ENCODE peak calls at places on chromosomes 4 and X, in five cellular contexts. X is astrocyte of the spinal cord, F is neural progenitor cell, U is NB4, R is naive B cell. B is an unnamed sample.

GRCh38 chr4:48755287-48755686 is 24.8 kb downstream of the FRYL start:
- DNase-seq in R (no peak), X (no peak), U (no peak), F (no peak), B (peak; percentile 34)

GRCh38 chr4:148203056-148203898 is 238.9 kb downstream of the NR3C2 start:
- DNase-seq in U (no peak), R (no peak), X (no peak), F (peak; percentile 64), B (peak; percentile 67)

GRCh38 chrX:16479206-16479869 is 170.6 kb upstream of the S100G start:
- DNase-seq in R (no peak), F (no peak), X (peak; percentile 46), U (no peak), B (no peak)

GRCh38 chr4:129603241-129603931 is 507.4 kb downstream of the C4orf33 start:
- DNase-seq in X (no peak), U (peak; percentile 72), F (no peak), R (no peak), B (peak; percentile 68)

GRCh38 chr4:178917756-178918155 is 1475.5 kb upstream of the AGA start:
- DNase-seq in U (no peak), F (peak; percentile 8), R (no peak), X (no peak), B (no peak)

GRCh38 chr4:121655320-121656268 is 41.2 kb downstream of the ANXA5 start:
- DNase-seq in F (no peak), U (no peak), X (no peak), R (no peak), B (peak; percentile 40)

GRCh38 chr4:555566-556275 is 20.4 kb downstream of the TMEM271 start:
- DNase-seq in R (no peak), U (no peak), F (no peak), X (no peak), B (no peak)

GRCh38 chr4:189802884-189803283 is 137.8 kb upstream of the FRG1 start:
- DNase-seq in X (no peak), F (peak; percentile 44), U (peak; percentile 49), R (no peak), B (no peak)

GRCh38 chrX:18931972-18932371 is 51.9 kb downstream of the PHKA2 start:
- DNase-seq in F (peak; percentile 70), R (no peak), X (peak; percentile 21), U (peak; percentile 45), B (peak; percentile 70)

GRCh38 chr4:8740666-8741395 is 130.8 kb downstream of the HMX1 start:
- DNase-seq in F (no peak), U (no peak), X (no peak), R (no peak), B (no peak)

GRCh38 chr4:53916431-53916889 is 147.9 kb downstream of the CHIC2 start:
- DNase-seq in R (no peak), F (no peak), X (peak; percentile 70), U (no peak), B (no peak)

GRCh38 chrX:65697915-65698796 is 30.7 kb downstream of the MSN start:
- DNase-seq in U (peak; percentile 93), X (no peak), R (peak; percentile 80), F (no peak), B (peak; percentile 89)

GRCh38 chrX:110042521-110042920 is 39.6 kb downstream of the TMEM164 start:
- DNase-seq in X (no peak), U (peak; percentile 24), F (no peak), R (no peak), B (no peak)

GRCh38 chrX:136608295-136608933 is 39.5 kb upstream of the CD40LG start:
- DNase-seq in R (peak; percentile 29), U (peak; percentile 57), X (peak; percentile 12), F (peak; percentile 42), B (peak; percentile 61)

GRCh38 chrX:153821066-153821465 is 9.3 kb downstream of the PDZD4 start:
- DNase-seq in R (no peak), X (no peak), U (no peak), F (no peak), B (no peak)

GRCh38 chrX:100090931-100091330 is 319.1 kb downstream of the PCDH19 start:
- DNase-seq in X (peak; percentile 49), R (no peak), U (peak; percentile 0), F (no peak), B (no peak)

GRCh38 chr4:44662623-44663006 is 11.2 kb upstream of the YIPF7 start:
- DNase-seq in U (peak; percentile 30), F (no peak), X (no peak), R (no peak), B (no peak)

GRCh38 chrX:139881572-139881971 is 51.3 kb downstream of the ATP11C start:
- DNase-seq in R (no peak), X (peak; percentile 45), U (no peak), F (no peak), B (no peak)

GRCh38 chr4:11847161-11847560 is 418.5 kb upstream of the HS3ST1 start:
- DNase-seq in F (no peak), U (no peak), X (no peak), R (no peak), B (no peak)

GRCh38 chr4:102076622-102077021 is 268.7 kb downstream of the SLC39A8 start:
- DNase-seq in X (no peak), U (no peak), R (no peak), F (no peak), B (no peak)

GRCh38 chr4:56261027-56261426 is 126.3 kb downstream of the AASDH start:
- DNase-seq in X (no peak), F (no peak), R (no peak), U (no peak), B (no peak)

GRCh38 chr4:81042578-81043365 is 12.3 kb downstream of the BMP3 start:
- DNase-seq in U (no peak), R (no peak), X (no peak), F (no peak), B (no peak)

GRCh38 chrX:72057331-72057730 is 74.4 kb downstream of the RTL5 start:
- DNase-seq in U (peak; percentile 76), X (no peak), F (no peak), R (no peak), B (no peak)

GRCh38 chr4:71860643-71861042 is 76.8 kb upstream of the GC start:
- DNase-seq in U (peak; percentile 21), R (no peak), X (peak; percentile 13), F (peak; percentile 46), B (peak; percentile 13)

GRCh38 chr4:6855692-6856297 is 53.8 kb upstream of the TBC1D14 start:
- DNase-seq in U (peak; percentile 71), F (no peak), R (no peak), X (peak; percentile 73), B (no peak)

GRCh38 chrX:70635227-70635626 is 190.6 kb downstream of the DLG3 start:
- DNase-seq in F (no peak), X (no peak), U (no peak), R (no peak), B (no peak)

GRCh38 chr4:136441629-136442282 is 1090.5 kb downstream of the PCDH18 start:
- DNase-seq in X (no peak), F (no peak), U (no peak), R (no peak), B (no peak)

GRCh38 chrX:39950035-39950688 is 147.6 kb downstream of the BCOR start:
- DNase-seq in R (no peak), X (no peak), F (no peak), U (peak; percentile 18), B (no peak)

GRCh38 chr4:159137176-159137575 is 34.3 kb downstream of the RAPGEF2 start:
- DNase-seq in R (no peak), U (no peak), F (peak; percentile 24), X (no peak), B (no peak)

GRCh38 chr4:17667653-17668201 is 53.3 kb downstream of the MED28 start:
- DNase-seq in R (no peak), F (no peak), X (no peak), U (no peak), B (no peak)

GRCh38 chr4:61805237-61805636 is 605.1 kb downstream of the ADGRL3 start:
- DNase-seq in F (no peak), X (peak; percentile 13), R (no peak), U (no peak), B (no peak)

GRCh38 chr4:73740353-73740778 is at the start of gene CXCL8:
- DNase-seq in F (no peak), X (peak; percentile 94), U (peak; percentile 76), R (no peak), B (no peak)

B was measured in NCI-H82.